ENCODE peak calls at places on chromosome 19, in four cellular contexts. E is upper lobe of left lung, X is upper lobe of right lung, I is psoas muscle. G is an unnamed sample.
A peak's percentile ranks its signal among the peaks of the same experiment; 100 is the strongest.

GRCh38 chr19:47210689-47211316 is 20.2 kb downstream of the BBC3 start:
- DNase-seq in E (peak; percentile 77), X (peak; percentile 65), I (peak; percentile 71), G (peak; percentile 75)

GRCh38 chr19:51702754-51703654 is 9.9 kb downstream of the SPACA6 start:
- DNase-seq in E (peak; percentile 65), X (peak; percentile 77), I (peak; percentile 35), G (no peak)

GRCh38 chr19:1650627-1651009 is 1.8 kb downstream of the TCF3 start:
- DNase-seq in E (no peak), X (no peak), I (no peak), G (no peak)

GRCh38 chr19:38861368-38861767 is 11.6 kb upstream of the HNRNPL start:
- DNase-seq in E (no peak), X (no peak), I (no peak), G (no peak)

GRCh38 chr19:31135841-31136240 is 213.4 kb downstream of the TSHZ3 start:
- DNase-seq in E (no peak), X (no peak), I (no peak), G (no peak)

GRCh38 chr19:46426035-46426505 is 2.7 kb downstream of the PNMA8C start:
- DNase-seq in E (peak; percentile 32), X (no peak), I (no peak), G (no peak)

GRCh38 chr19:14809272-14810057 is 25.5 kb downstream of the OR7A5 start:
- DNase-seq in E (peak; percentile 56), X (no peak), I (no peak), G (no peak)

GRCh38 chr19:14472202-14472961 is 2.8 kb downstream of the PTGER1 start:
- DNase-seq in E (peak; percentile 65), X (peak; percentile 88), I (peak; percentile 76), G (peak; percentile 94)

GRCh38 chr19:28299649-28300048 is 913.3 kb downstream of the UQCRFS1 start:
- DNase-seq in E (no peak), X (no peak), I (no peak), G (no peak)

GRCh38 chr19:54209748-54210494 is 9.3 kb downstream of the RPS9 start:
- DNase-seq in E (peak; percentile 95), X (peak; percentile 93), I (peak; percentile 90), G (peak; percentile 41)

GRCh38 chr19:31257426-31258130 is 91.7 kb downstream of the TSHZ3 start:
- DNase-seq in E (no peak), X (no peak), I (no peak), G (no peak)

GRCh38 chr19:48745208-48745995 is 1.3 kb downstream of the IZUMO1 start:
- DNase-seq in E (peak; percentile 62), X (no peak), I (peak; percentile 56), G (no peak)

GRCh38 chr19:18488403-18488723 is 33.5 kb downstream of the ELL start:
- DNase-seq in E (no peak), X (no peak), I (no peak), G (no peak)
- TF ChIP-seq CTCF in E (no peak), X (no peak), I (peak; percentile 40), G (no peak)

GRCh38 chr19:10462557-10462956 is 40.6 kb downstream of the KEAP1 start:
- DNase-seq in E (no peak), X (no peak), I (no peak), G (no peak)
- H3K36me3 ChIP-seq in E (peaks cover 22% of the 10 kb centered on the region), X (peaks cover 63% of the 10 kb centered on the region), I (no peaks in the 10 kb centered on the region), G (no peaks in the 10 kb centered on the region)

DNA sequence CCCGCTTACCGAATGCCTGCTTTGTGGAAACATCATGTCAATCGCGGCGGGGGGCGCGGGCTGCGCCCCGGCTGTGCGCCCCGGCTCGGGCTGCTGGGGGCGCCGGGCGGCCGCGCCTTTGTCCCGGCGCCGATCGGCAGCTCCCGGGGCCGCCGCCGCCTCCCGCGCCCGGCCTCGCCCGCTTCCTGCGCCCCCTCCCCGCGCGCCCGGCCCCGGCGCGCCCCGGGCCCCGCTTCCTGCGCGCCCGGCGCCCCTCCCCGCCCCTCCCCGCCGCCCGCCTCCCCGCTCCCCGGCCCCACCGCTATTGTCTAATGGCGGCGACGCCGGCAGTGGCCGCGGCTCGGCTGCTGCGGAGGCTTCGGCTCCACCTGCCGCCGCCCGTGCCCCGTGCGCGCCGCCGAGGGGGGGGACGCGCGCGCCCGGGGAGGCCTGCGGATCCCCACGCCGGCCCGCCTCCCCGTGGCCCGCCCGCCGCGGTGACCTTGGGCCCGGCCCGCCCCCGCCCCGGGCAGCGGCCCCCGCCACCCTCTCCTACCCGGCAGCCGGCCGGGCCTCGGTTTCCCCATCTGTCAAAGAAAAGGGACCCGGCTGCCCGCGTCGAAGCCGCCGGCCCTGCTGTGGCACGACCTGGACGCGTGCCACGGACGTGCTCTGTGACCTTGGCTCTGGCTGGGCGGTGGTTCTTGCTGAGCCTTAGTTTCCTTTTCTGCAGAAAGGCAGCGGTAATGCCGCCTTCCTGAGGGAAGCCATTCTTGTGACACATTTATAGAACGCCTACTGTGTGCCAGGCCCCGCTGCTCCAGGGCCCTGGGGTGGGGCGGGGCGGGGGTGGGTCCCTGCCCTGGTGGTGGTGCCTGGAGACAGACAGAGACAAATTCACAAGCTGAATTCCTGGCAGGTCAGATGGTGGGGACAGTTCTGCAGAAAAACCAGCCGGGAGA is at the start of gene TLE5:
- DNase-seq in E (peak; percentile 63), X (peak; percentile 88), I (peak; percentile 75), G (peak; percentile 88)
- H3K4me1 ChIP-seq in E (peaks cover 60% of the 10 kb centered on the region), X (peaks cover 37% of the 10 kb centered on the region), I (peaks cover 23% of the 10 kb centered on the region), G (peaks cover 51% of the 10 kb centered on the region)

DNA sequence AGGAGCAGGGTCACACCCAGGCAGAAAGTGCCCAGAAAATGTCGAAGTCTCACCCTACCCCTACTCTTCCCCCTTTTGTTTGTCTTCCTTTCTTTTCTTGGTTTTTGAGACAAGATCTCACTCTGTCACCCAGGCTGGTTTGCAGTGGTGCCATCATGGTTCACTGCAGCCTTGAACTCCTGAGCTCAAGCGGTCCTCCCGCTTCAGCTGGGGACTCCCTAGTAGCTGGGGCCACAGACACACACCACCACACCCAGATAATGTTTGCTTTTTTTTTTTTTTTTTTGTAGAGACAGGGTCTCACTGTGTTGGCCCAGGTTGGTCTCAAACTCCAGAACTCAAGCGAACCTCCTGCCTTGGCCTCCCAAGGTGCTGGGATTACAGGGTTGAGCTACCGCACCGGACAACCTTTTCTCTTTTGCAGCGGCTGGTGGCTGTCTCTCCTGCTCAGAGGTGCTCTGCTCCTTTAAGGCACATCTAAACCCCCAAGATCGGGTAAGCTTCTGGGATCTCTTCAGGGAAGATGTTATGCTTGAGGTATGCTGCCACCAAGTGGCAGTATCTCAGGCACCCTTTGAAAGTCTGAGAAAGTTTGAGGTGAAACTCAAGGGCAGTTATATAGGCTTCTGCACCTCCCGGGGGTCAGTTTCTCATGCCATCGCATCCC is 22.4 kb upstream of the EBI3 start:
- DNase-seq in E (no peak), X (no peak), I (no peak), G (no peak)
- TF ChIP-seq CTCF in E (no peak), X (no peak), I (no peak), G (no peak)

GRCh38 chr19:11887247-11887617 is 350 bp upstream of the ZNF69 start:
- DNase-seq in E (no peak), X (no peak), I (no peak), G (no peak)

GRCh38 chr19:11894851-11895250 is 7.3 kb downstream of the ZNF69 start:
- DNase-seq in E (no peak), X (no peak), I (no peak), G (no peak)

GRCh38 chr19:11887618-11888531 is at the start of gene ZNF69:
- DNase-seq in E (peak; percentile 95), X (peak; percentile 93), I (peak; percentile 88), G (peak; percentile 66)

GRCh38 chr19:11890634-11891033 is 3.1 kb downstream of the ZNF69 start:
- DNase-seq in E (no peak), X (no peak), I (no peak), G (no peak)
- H3K36me3 ChIP-seq in E (peaks cover 4% of the 10 kb centered on the region), X (no peaks in the 10 kb centered on the region), I (peaks cover 3% of the 10 kb centered on the region), G (no peaks in the 10 kb centered on the region)

DNA sequence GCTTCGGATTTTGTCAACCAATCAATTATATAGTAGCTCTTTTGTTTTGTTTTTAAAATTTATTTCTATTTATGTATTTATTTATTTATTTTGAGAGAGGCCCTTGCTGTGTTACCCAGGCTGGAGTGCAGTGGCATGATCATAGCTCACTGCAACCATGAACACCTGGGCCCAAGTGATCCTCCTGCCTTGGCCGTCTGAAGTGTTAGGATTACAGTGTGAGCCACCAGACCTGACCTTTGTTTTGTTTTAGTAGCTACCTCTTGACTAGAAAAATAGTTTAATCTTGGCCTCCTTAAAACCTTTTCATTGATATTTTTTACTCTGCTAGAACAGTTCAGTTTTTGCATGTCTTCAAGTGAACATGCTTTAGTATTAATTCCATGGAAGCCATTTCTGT is 15.1 kb downstream of the GARRE1 start:
- DNase-seq in E (no peak), X (no peak), I (no peak), G (no peak)
- H3K4me1 ChIP-seq in E (peaks cover 45% of the 10 kb centered on the region), X (peaks cover 49% of the 10 kb centered on the region), I (peaks cover 63% of the 10 kb centered on the region), G (peaks cover 66% of the 10 kb centered on the region)

GRCh38 chr19:6590458-6591319 is at the start of gene CD70:
- DNase-seq in E (no peak), X (no peak), I (peak; percentile 29), G (peak; percentile 41)
- TF ChIP-seq CTCF in E (no peak), X (no peak), I (no peak), G (no peak)

G was measured in CD8-positive, alpha-beta T cell.